ENCODE peak calls at places on chromosomes 5 and 9, in seven cellular contexts. One of them, this sample, is unnamed. For H3K9me3, the result is how much of the 10 kb centered on the place peaks cover.

GRCh38 chr5:173715607-173716006 is 99.2 kb upstream of the BOD1 start:
- DNase-seq in esophagus squamous epithelium: no peak
- DNase-seq in tibial nerve: no peak
- DNase-seq in neural progenitor cell: no peak
- DNase-seq in psoas muscle: no peak
- DNase-seq in lung: no peak
- DNase-seq in lower lobe of right lung: no peak
- DNase-seq in this sample: no peak

GRCh38 chr9:115170674-115171073 is 52.7 kb upstream of the TNC start:
- DNase-seq in tibial nerve: no peak
- DNase-seq in esophagus squamous epithelium: no peak
- DNase-seq in lung: no peak
- DNase-seq in neural progenitor cell: no peak
- DNase-seq in psoas muscle: peak
- DNase-seq in lower lobe of right lung: no peak
- DNase-seq in this sample: no peak

GRCh38 chr5:147223951-147224791 is 10.7 kb upstream of the STK32A start:
- DNase-seq in lung: peak
- DNase-seq in tibial nerve: no peak
- DNase-seq in neural progenitor cell: peak
- DNase-seq in psoas muscle: no peak
- DNase-seq in lower lobe of right lung: no peak
- DNase-seq in esophagus squamous epithelium: no peak
- DNase-seq in this sample: no peak

GRCh38 chr5:129271309-129271708 is 176.8 kb downstream of the ISOC1 start:
- DNase-seq in lower lobe of right lung: no peak
- DNase-seq in neural progenitor cell: peak
- DNase-seq in tibial nerve: no peak
- DNase-seq in esophagus squamous epithelium: no peak
- DNase-seq in psoas muscle: no peak
- DNase-seq in lung: no peak
- DNase-seq in this sample: no peak

GRCh38 chr5:34656001-34656699 is at the start of gene RAI14:
- DNase-seq in lung: peak
- DNase-seq in psoas muscle: peak
- DNase-seq in esophagus squamous epithelium: no peak
- DNase-seq in tibial nerve: peak
- DNase-seq in neural progenitor cell: peak
- DNase-seq in lower lobe of right lung: peak
- DNase-seq in this sample: no peak

GRCh38 chr9:107872457-107873192 is 383.1 kb upstream of the KLF4 start:
- DNase-seq in esophagus squamous epithelium: no peak
- DNase-seq in tibial nerve: no peak
- DNase-seq in neural progenitor cell: peak
- DNase-seq in lower lobe of right lung: no peak
- DNase-seq in lung: no peak
- DNase-seq in psoas muscle: no peak
- DNase-seq in this sample: no peak

GRCh38 chr5:29089591-29090141 is 2051.3 kb upstream of the CDH9 start:
- DNase-seq in tibial nerve: no peak
- DNase-seq in lower lobe of right lung: no peak
- DNase-seq in psoas muscle: no peak
- DNase-seq in esophagus squamous epithelium: no peak
- DNase-seq in neural progenitor cell: no peak
- DNase-seq in lung: no peak
- DNase-seq in this sample: no peak

GRCh38 chr5:56610093-56610698 is 205.2 kb upstream of the MAP3K1 start:
- DNase-seq in esophagus squamous epithelium: no peak
- DNase-seq in psoas muscle: no peak
- DNase-seq in lung: no peak
- DNase-seq in neural progenitor cell: no peak
- DNase-seq in lower lobe of right lung: no peak
- DNase-seq in tibial nerve: no peak
- DNase-seq in this sample: no peak

GRCh38 chr5:137195483-137195882 is 303.6 kb downstream of the SPOCK1 start:
- DNase-seq in lower lobe of right lung: no peak
- DNase-seq in neural progenitor cell: no peak
- DNase-seq in tibial nerve: no peak
- DNase-seq in psoas muscle: no peak
- DNase-seq in lung: no peak
- DNase-seq in esophagus squamous epithelium: no peak
- DNase-seq in this sample: no peak

GRCh38 chr5:181160144-181160754 is 12.9 kb downstream of the OR2V2 start:
- DNase-seq in tibial nerve: no peak
- DNase-seq in lower lobe of right lung: no peak
- DNase-seq in neural progenitor cell: peak
- DNase-seq in esophagus squamous epithelium: peak
- DNase-seq in lung: no peak
- DNase-seq in psoas muscle: peak
- DNase-seq in this sample: peak

GRCh38 chr9:129352157-129352870 is 174.3 kb upstream of the IER5L start:
- DNase-seq in lower lobe of right lung: no peak
- DNase-seq in tibial nerve: no peak
- DNase-seq in lung: no peak
- DNase-seq in esophagus squamous epithelium: no peak
- DNase-seq in psoas muscle: peak
- DNase-seq in neural progenitor cell: peak
- DNase-seq in this sample: no peak

GRCh38 chr9:74770508-74771261 is 117.0 kb downstream of the TRPM6 start:
- DNase-seq in tibial nerve: no peak
- DNase-seq in lung: no peak
- DNase-seq in neural progenitor cell: peak
- DNase-seq in psoas muscle: no peak
- DNase-seq in lower lobe of right lung: no peak
- DNase-seq in esophagus squamous epithelium: no peak
- DNase-seq in this sample: peak

GRCh38 chr9:89218040-89218928 is 39.7 kb upstream of the SHC3 start:
- DNase-seq in esophagus squamous epithelium: no peak
- DNase-seq in tibial nerve: no peak
- DNase-seq in neural progenitor cell: peak
- DNase-seq in lower lobe of right lung: no peak
- DNase-seq in lung: no peak
- DNase-seq in psoas muscle: no peak
- DNase-seq in this sample: no peak

GRCh38 chr9:116060631-116061030 is 93.0 kb upstream of the PAPPA start:
- DNase-seq in tibial nerve: no peak
- DNase-seq in lower lobe of right lung: no peak
- DNase-seq in psoas muscle: no peak
- DNase-seq in lung: no peak
- DNase-seq in esophagus squamous epithelium: no peak
- DNase-seq in neural progenitor cell: no peak
- DNase-seq in this sample: no peak

GRCh38 chr9:90141723-90142122 is 500.9 kb downstream of the DIRAS2 start:
- DNase-seq in tibial nerve: no peak
- DNase-seq in esophagus squamous epithelium: no peak
- DNase-seq in neural progenitor cell: peak
- DNase-seq in lung: no peak
- DNase-seq in psoas muscle: no peak
- DNase-seq in lower lobe of right lung: no peak
- DNase-seq in this sample: no peak

GRCh38 chr5:761854-762685 is 22.5 kb downstream of the ZDHHC11B start:
- DNase-seq in lower lobe of right lung: peak
- DNase-seq in psoas muscle: peak
- DNase-seq in lung: peak
- DNase-seq in tibial nerve: no peak
- DNase-seq in esophagus squamous epithelium: no peak
- DNase-seq in neural progenitor cell: no peak
- DNase-seq in this sample: peak

GRCh38 chr5:68264024-68264956 is 48.7 kb downstream of the PIK3R1 start:
- DNase-seq in lung: peak
- DNase-seq in tibial nerve: no peak
- DNase-seq in lower lobe of right lung: no peak
- DNase-seq in neural progenitor cell: no peak
- DNase-seq in psoas muscle: no peak
- DNase-seq in esophagus squamous epithelium: no peak
- DNase-seq in this sample: no peak

GRCh38 chr5:40846371-40846770 is 5.2 kb downstream of the CARD6 start:
- DNase-seq in lower lobe of right lung: no peak
- DNase-seq in esophagus squamous epithelium: no peak
- DNase-seq in lung: no peak
- DNase-seq in psoas muscle: no peak
- DNase-seq in neural progenitor cell: no peak
- DNase-seq in tibial nerve: no peak
- DNase-seq in this sample: no peak

GRCh38 chr5:40838076-40838475 is 3.1 kb upstream of the RPL37 start:
- DNase-seq in esophagus squamous epithelium: no peak
- DNase-seq in lung: no peak
- DNase-seq in tibial nerve: no peak
- DNase-seq in lower lobe of right lung: no peak
- DNase-seq in psoas muscle: no peak
- DNase-seq in neural progenitor cell: no peak
- DNase-seq in this sample: no peak

GRCh38 chr5:40844565-40844964 is 3.4 kb downstream of the CARD6 start:
- DNase-seq in lung: no peak
- DNase-seq in esophagus squamous epithelium: no peak
- DNase-seq in lower lobe of right lung: no peak
- DNase-seq in neural progenitor cell: no peak
- DNase-seq in tibial nerve: no peak
- DNase-seq in psoas muscle: no peak
- DNase-seq in this sample: no peak

GRCh38 chr5:40842351-40842750 is 1.2 kb downstream of the CARD6 start:
- DNase-seq in psoas muscle: no peak
- DNase-seq in lower lobe of right lung: no peak
- DNase-seq in esophagus squamous epithelium: no peak
- DNase-seq in neural progenitor cell: no peak
- DNase-seq in tibial nerve: no peak
- DNase-seq in lung: no peak
- DNase-seq in this sample: no peak

DNA sequence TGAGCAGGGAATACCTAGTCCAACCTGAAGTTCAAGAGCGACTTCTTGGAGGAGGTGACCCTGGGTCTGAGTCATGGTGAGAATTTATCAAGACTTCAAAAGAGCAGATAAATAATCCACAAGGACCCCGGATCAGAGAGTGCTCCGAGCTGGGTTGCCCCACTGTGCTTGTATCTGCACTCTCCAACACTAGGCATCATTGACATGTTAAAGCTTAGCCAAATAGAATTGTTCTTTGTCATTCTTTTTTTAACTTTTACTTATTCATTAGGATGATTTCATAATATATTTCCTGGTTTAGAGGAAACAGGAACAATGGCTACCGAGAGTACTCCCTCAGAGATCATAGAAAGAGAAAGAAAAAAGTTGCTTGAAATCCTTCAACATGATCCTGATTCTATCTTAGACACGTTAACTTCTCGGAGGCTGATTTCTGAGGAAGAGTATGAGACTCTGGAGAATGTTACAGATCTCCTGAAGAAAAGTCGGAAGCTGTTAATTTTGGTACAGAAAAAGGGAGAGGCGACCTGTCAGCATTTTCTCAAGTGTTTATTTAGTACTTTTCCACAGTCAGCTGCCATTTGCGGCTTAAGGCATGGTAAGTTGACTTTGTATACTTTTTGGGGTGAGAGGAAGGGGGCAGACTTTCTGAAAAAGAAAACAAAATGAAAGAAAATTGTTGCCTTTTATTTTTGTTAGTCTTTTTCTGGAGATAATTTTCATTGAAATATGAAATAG is at the start of gene CARD6:
- DNase-seq in lower lobe of right lung: no peak
- DNase-seq in lung: peak
- DNase-seq in psoas muscle: no peak
- DNase-seq in tibial nerve: no peak
- DNase-seq in neural progenitor cell: no peak
- DNase-seq in esophagus squamous epithelium: no peak
- DNase-seq in this sample: no peak
- H3K27ac ChIP-seq in lower lobe of right lung: peak
- H3K27ac ChIP-seq in lung: peak
- H3K27ac ChIP-seq in psoas muscle: peak
- H3K27ac ChIP-seq in tibial nerve: peak
- H3K27ac ChIP-seq in neural progenitor cell: no peak
- H3K27ac ChIP-seq in esophagus squamous epithelium: peak
- H3K27ac ChIP-seq in this sample: no peak

DNA sequence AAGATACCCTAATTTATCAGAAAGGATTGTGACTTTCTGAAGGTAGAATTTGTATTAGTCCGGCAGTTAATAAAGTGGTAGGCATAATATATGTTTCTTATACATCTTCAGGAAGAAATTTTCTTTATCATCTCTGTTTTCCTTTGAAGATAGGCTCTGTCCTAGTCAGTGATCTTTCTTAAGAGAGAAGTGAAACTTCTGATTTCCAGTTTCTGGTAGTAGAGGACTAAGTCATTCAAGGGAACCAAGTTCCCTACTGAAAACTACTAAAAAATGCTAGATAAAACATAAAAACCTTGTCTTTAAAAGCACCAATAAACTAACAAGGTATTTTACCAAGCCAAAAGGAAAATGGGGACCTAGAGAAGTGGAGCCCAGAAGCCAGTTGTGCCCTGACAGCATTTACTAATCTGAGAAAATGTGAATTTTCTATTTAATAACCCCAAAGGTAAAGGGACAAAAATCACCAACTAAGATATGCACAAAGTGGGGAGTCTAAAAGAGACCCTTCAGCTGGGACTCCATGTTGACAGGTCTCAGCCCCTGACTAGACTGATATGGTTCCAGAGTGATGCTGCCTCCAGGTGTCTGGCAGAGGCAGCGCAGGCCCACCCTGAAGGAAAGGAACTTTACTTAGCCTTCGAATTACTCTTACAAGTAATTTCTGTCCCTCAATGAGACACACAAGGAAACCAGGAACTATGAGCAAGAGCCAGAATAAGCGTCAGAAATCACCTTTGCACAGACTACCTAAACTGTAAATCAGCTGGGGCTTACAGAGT is 72.7 kb downstream of the FAM78A start:
- DNase-seq in neural progenitor cell: peak
- DNase-seq in esophagus squamous epithelium: no peak
- DNase-seq in lung: no peak
- DNase-seq in lower lobe of right lung: no peak
- DNase-seq in tibial nerve: no peak
- DNase-seq in psoas muscle: no peak
- DNase-seq in this sample: no peak
- TF ChIP-seq CTCF in neural progenitor cell: peak
- TF ChIP-seq CTCF in esophagus squamous epithelium: no peak
- TF ChIP-seq CTCF in lung: no peak
- TF ChIP-seq CTCF in lower lobe of right lung: no peak
- TF ChIP-seq CTCF in tibial nerve: no peak
- TF ChIP-seq CTCF in psoas muscle: no peak
- TF ChIP-seq CTCF in this sample: peak

DNA sequence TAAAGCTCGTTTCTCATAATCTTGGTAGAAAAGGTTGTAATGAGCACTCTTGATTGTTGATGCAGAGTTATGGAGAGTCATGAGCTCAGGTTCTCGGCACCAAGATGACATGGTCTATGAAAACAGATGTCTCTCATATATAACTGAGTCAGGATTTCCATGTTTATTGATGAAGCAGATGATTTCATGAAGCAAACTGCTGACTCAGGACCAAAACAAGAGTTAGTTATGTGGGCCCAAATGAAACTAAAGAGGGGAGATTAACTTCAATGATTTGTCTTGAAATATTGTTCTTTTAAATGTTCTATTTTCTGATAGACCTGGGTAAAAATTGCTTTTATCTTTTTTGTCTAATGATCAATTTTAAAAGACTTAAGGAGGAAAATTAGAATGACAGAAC is 258.6 kb upstream of the CTNND2 start:
- DNase-seq in lower lobe of right lung: no peak
- DNase-seq in lung: no peak
- DNase-seq in esophagus squamous epithelium: no peak
- DNase-seq in tibial nerve: no peak
- DNase-seq in neural progenitor cell: no peak
- DNase-seq in psoas muscle: no peak
- DNase-seq in this sample: no peak
- H3K9me3 ChIP-seq in lower lobe of right lung: under half
- H3K9me3 ChIP-seq in lung: under half
- H3K9me3 ChIP-seq in esophagus squamous epithelium: under half
- H3K9me3 ChIP-seq in tibial nerve: under half
- H3K9me3 ChIP-seq in neural progenitor cell: under half
- H3K9me3 ChIP-seq in psoas muscle: under half
- H3K9me3 ChIP-seq in this sample: under half

GRCh38 chr5:159345861-159346260 is 15.6 kb upstream of the IL12B start:
- DNase-seq in neural progenitor cell: no peak
- DNase-seq in esophagus squamous epithelium: no peak
- DNase-seq in tibial nerve: no peak
- DNase-seq in lung: no peak
- DNase-seq in lower lobe of right lung: no peak
- DNase-seq in psoas muscle: no peak
- DNase-seq in this sample: no peak
- H3K27ac ChIP-seq in neural progenitor cell: no peak
- H3K27ac ChIP-seq in esophagus squamous epithelium: no peak
- H3K27ac ChIP-seq in tibial nerve: no peak
- H3K27ac ChIP-seq in lung: no peak
- H3K27ac ChIP-seq in lower lobe of right lung: no peak
- H3K27ac ChIP-seq in psoas muscle: no peak
- H3K27ac ChIP-seq in this sample: no peak